ENCODE peak calls at places on chromosome 13, in five cellular contexts. Q is CD8-positive, alpha-beta T cell; H is thyroid gland; L is effector memory CD4-positive, alpha-beta T cell; M is A549. P is an unnamed sample. For H3K4me1, the result is how much of the 10 kb centered on the place peaks cover.

GRCh38 chr13:31069808-31070544 is 91.7 kb downstream of the HSPH1 start:
- DNase-seq in Q (no peak), M (no peak), L (no peak), H (no peak), P (no peak)

GRCh38 chr13:42991892-42992584 is at the start of gene EPSTI1:
- DNase-seq in H (peak), Q (peak), L (peak), M (no peak), P (peak)

GRCh38 chr13:21619633-21620220 is 15.8 kb upstream of the MICU2 start:
- DNase-seq in L (no peak), M (no peak), Q (no peak), H (no peak), P (no peak)

GRCh38 chr13:105643966-105644365 is 891.5 kb downstream of the EFNB2 start:
- DNase-seq in L (no peak), M (no peak), Q (no peak), H (no peak), P (no peak)

GRCh38 chr13:26401578-26402021 is 147.7 kb downstream of the CDK8 start:
- DNase-seq in Q (no peak), M (no peak), L (no peak), H (no peak), P (no peak)

GRCh38 chr13:89465366-89465765 is 1794.2 kb downstream of the SLITRK5 start:
- DNase-seq in H (no peak), Q (no peak), M (no peak), L (no peak), P (no peak)

GRCh38 chr13:75715598-75716523 is 79.7 kb downstream of the LMO7 start:
- DNase-seq in L (no peak), M (no peak), Q (no peak), H (no peak), P (no peak)

GRCh38 chr13:25210842-25211241 is 38.8 kb upstream of the AMER2 start:
- DNase-seq in L (no peak), M (no peak), H (no peak), Q (no peak), P (no peak)

GRCh38 chr13:91722267-91722884 is 324.0 kb downstream of the GPC5 start:
- DNase-seq in Q (no peak), M (no peak), H (no peak), L (no peak), P (no peak)

GRCh38 chr13:114161028-114161556 is 18.0 kb upstream of the CFAP97D2 start:
- DNase-seq in H (no peak), Q (no peak), L (no peak), M (no peak), P (no peak)

GRCh38 chr13:104823071-104823470 is 1712.4 kb downstream of the EFNB2 start:
- DNase-seq in L (no peak), M (no peak), Q (no peak), H (no peak), P (no peak)

GRCh38 chr13:105937451-105937850 is 598.0 kb downstream of the EFNB2 start:
- DNase-seq in H (no peak), M (no peak), L (no peak), Q (no peak), P (no peak)

GRCh38 chr13:27194895-27195764 is 23.5 kb upstream of the USP12 start:
- DNase-seq in Q (no peak), M (peak), H (no peak), L (no peak), P (no peak)

GRCh38 chr13:113109151-113110047 is 3.8 kb downstream of the F7 start:
- DNase-seq in M (no peak), Q (no peak), H (no peak), L (no peak), P (no peak)

GRCh38 chr13:49784886-49785570 is 7.5 kb downstream of the KPNA3 start:
- DNase-seq in Q (no peak), M (no peak), L (no peak), H (no peak), P (no peak)
- H3K4me1 ChIP-seq in Q (under half), M (under half), L (under half), H (under half), P (under half)

DNA sequence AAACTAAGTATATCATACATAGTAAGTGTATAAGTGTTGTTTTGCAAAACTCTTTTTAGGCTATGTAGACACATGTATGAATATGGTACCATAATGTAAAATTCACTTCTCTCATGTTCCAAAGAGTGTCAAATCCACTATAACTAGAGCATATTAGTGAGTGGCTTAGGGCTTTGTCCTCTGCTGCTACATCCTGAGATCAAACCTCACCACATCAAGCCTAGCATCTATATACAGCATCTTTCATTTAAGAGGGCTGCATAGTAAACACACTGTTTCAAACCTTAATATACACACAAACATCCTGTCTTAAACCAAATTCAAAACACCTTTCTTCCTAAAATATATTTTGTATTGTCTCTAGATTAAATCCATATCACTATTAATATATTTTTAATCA is 38.6 kb downstream of the ELF1 start:
- DNase-seq in M (no peak), H (no peak), Q (no peak), L (no peak), P (peak)
- H3K4me1 ChIP-seq in M (under half), H (half or more), Q (half or more), L (under half), P (half or more)

GRCh38 chr13:51241720-51242119 is 19.5 kb downstream of the FAM124A start:
- DNase-seq in H (no peak), L (no peak), M (no peak), Q (no peak), P (no peak)
- H3K4me1 ChIP-seq in H (under half), L (under half), M (under half), Q (under half), P (under half)

DNA sequence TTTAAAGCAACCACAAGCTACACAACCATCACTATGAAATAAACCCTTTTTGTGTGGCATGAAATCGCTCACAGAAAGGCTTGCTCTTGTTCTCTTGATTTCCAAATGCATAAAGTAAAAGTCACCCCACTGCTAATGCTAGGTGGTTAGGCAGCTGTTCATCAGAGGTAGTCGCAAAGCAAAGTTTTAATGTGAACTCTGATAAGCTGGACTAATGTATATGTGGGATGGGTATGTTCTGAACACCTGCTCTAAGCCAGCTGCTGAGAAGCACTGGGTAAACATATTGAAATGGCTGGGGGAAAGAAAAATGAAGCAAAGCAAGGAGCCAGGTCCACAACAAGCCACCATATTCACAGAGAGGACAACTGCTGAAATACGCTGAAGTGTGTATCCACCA is 142.3 kb downstream of the KLF12 start:
- DNase-seq in H (no peak), Q (no peak), L (no peak), M (no peak), P (peak)
- H3K4me1 ChIP-seq in H (under half), Q (under half), L (under half), M (under half), P (half or more)

GRCh38 chr13:23794267-23795161 is 94.7 kb downstream of the MIPEP start:
- DNase-seq in H (no peak), M (no peak), L (no peak), Q (no peak), P (no peak)
- H3K4me1 ChIP-seq in H (under half), M (under half), L (under half), Q (under half), P (under half)

DNA sequence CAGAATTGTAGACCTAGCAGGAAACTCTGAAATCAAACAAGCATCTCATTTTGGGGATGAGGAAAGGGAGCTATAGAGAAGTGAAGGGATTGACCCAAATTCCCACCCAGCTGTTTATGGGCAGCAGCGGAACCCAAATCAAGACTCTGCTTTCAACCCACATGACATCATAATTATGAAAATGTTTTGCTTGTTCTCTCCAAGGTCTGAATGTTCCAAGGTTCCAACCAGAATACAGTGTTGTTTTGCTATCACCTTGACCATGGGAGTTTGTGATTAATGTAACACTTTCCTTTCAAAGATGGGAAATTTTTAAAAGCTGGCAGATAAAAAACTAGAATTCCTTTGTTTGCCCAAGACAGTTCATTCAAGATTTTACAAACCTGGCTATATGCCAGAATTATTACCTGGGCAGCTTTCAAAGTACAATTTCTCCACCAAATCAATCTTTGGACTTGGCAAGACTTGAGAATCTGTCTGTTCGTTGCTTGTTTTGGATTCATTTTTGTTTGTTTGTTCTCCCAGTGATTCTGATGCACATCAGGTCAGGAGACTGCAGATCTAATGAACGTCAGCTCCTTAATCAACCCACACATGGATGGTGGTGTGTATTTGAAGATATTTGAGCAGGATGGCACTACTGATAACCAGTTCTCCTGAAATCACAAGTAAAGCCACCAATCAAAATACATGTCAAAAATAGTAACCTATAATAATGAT is 322.7 kb downstream of the FOXO1 start:
- DNase-seq in H (no peak), Q (no peak), M (no peak), L (no peak), P (no peak)
- H3K4me1 ChIP-seq in H (under half), Q (under half), M (under half), L (under half), P (under half)

GRCh38 chr13:44912617-44913016 is 76.7 kb downstream of the NUFIP1 start:
- DNase-seq in H (no peak), Q (no peak), M (no peak), L (no peak), P (no peak)

GRCh38 chr13:44919103-44919804 is 70.0 kb downstream of the NUFIP1 start:
- DNase-seq in L (no peak), H (no peak), Q (no peak), M (no peak), P (no peak)

GRCh38 chr13:44918323-44919102 is 70.8 kb downstream of the NUFIP1 start:
- DNase-seq in Q (peak), M (peak), H (peak), L (peak), P (no peak)

GRCh38 chr13:44917589-44918322 is 71.5 kb downstream of the NUFIP1 start:
- DNase-seq in H (peak), M (peak), Q (peak), L (peak), P (peak)

GRCh38 chr13:44915962-44916361 is 73.3 kb downstream of the NUFIP1 start:
- DNase-seq in Q (no peak), H (no peak), M (no peak), L (no peak), P (no peak)
- H3K4me1 ChIP-seq in Q (under half), H (under half), M (under half), L (under half), P (under half)

DNA sequence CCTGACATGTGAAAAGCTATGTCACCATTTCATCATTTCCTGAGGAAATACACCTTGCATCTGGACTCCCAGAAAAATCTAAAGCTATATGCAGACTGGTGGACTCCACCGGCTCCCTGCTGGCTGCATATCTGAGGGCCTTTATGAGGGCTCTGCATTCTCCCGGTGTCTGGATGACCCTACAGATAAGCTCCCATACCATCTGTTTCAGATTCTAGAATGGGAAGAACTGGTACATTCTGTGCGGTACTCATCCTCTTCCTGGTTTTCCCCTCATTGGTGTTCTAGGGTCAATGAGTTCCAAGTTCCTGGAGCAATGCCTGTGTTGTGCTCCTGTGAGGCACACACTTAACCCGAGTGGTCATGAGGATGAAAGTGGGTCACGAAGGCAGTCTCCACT is 60.4 kb downstream of the COL4A1 start:
- DNase-seq in Q (no peak), M (no peak), H (no peak), L (no peak), P (no peak)
- H3K4me1 ChIP-seq in Q (under half), M (under half), H (under half), L (under half), P (under half)

GRCh38 chr13:48151766-48152165 is 56.9 kb upstream of the MED4 start:
- DNase-seq in Q (no peak), M (no peak), H (no peak), L (no peak), P (no peak)
- H3K4me1 ChIP-seq in Q (half or more), M (under half), H (under half), L (under half), P (under half)